ENCODE peak calls at places on chromosomes 13 and 19, in nine cellular contexts. Z is neural progenitor cell, C is A673, N is prostate gland, W is breast epithelium, H is upper lobe of right lung, F is pancreas, P is SK-N-SH, Q is heart right ventricle. M is an unnamed sample.

GRCh38 chr19:58311345-58311744 is 6.2 kb downstream of the ERVK3-1 start:
- DNase-seq in Z (no peak), C (no peak), N (no peak), W (no peak), H (no peak), F (no peak), P (no peak), Q (no peak), M (no peak)

GRCh38 chr13:80873589-80873988 is 532.7 kb upstream of the SPRY2 start:
- DNase-seq in Z (no peak), C (no peak), N (no peak), W (no peak), H (no peak), F (no peak), P (no peak), Q (no peak), M (no peak)

GRCh38 chr19:15672580-15673175 is at the start of gene CYP4F12:
- DNase-seq in Z (no peak), C (peak; percentile 50), N (peak; percentile 61), W (peak; percentile 46), H (peak; percentile 82), F (peak; percentile 27), P (no peak), Q (peak; percentile 92), M (peak; percentile 46)

GRCh38 chr19:1281895-1282287 is 3.8 kb upstream of the EFNA2 start:
- DNase-seq in Z (no peak), C (no peak), N (no peak), W (no peak), H (no peak), F (no peak), P (no peak), Q (no peak), M (no peak)

GRCh38 chr13:30679483-30680330 is 55.6 kb upstream of the ALOX5AP start:
- DNase-seq in Z (peak; percentile 60), C (peak; percentile 56), N (no peak), W (no peak), H (no peak), F (no peak), P (peak; percentile 68), Q (no peak), M (no peak)

GRCh38 chr13:74197686-74198085 is 63.5 kb upstream of the KLF12 start:
- DNase-seq in Z (no peak), C (no peak), N (no peak), W (no peak), H (no peak), F (no peak), P (no peak), Q (no peak), M (no peak)

GRCh38 chr19:4638330-4638729 is 986 bp upstream of the TNFAIP8L1 start:
- DNase-seq in Z (no peak), C (no peak), N (no peak), W (no peak), H (no peak), F (no peak), P (no peak), Q (peak; percentile 70), M (no peak)

GRCh38 chr13:34037636-34038325 is 219.8 kb downstream of the RFC3 start:
- DNase-seq in Z (peak; percentile 32), C (no peak), N (no peak), W (no peak), H (no peak), F (no peak), P (no peak), Q (no peak), M (peak; percentile 57)

GRCh38 chr13:79724348-79725103 is 243.6 kb downstream of the NDFIP2 start:
- DNase-seq in Z (no peak), C (no peak), N (no peak), W (no peak), H (no peak), F (peak; percentile 30), P (no peak), Q (no peak), M (peak; percentile 44)

GRCh38 chr13:30856004-30856790 is 49.9 kb upstream of the MEDAG start:
- DNase-seq in Z (no peak), C (no peak), N (no peak), W (no peak), H (no peak), F (no peak), P (no peak), Q (no peak), M (peak; percentile 85)

GRCh38 chr13:98706446-98707110 is 45.9 kb downstream of the SLC15A1 start:
- DNase-seq in Z (no peak), C (no peak), N (no peak), W (no peak), H (no peak), F (no peak), P (no peak), Q (no peak), M (no peak)

GRCh38 chr19:56252699-56253422 is 19.7 kb upstream of the EDDM13 start:
- DNase-seq in Z (peak; percentile 91), C (peak; percentile 90), N (peak; percentile 31), W (peak; percentile 35), H (peak; percentile 90), F (peak; percentile 65), P (peak; percentile 74), Q (peak; percentile 85), M (peak; percentile 59)

GRCh38 chr19:56258272-56258671 is 14.3 kb upstream of the EDDM13 start:
- DNase-seq in Z (no peak), C (no peak), N (no peak), W (no peak), H (no peak), F (no peak), P (no peak), Q (no peak), M (no peak)

GRCh38 chr19:56253737-56254136 is 18.8 kb upstream of the EDDM13 start:
- DNase-seq in Z (peak; percentile 56), C (peak; percentile 68), N (peak; percentile 19), W (no peak), H (no peak), F (no peak), P (peak; percentile 61), Q (no peak), M (peak; percentile 15)
- TF ChIP-seq CTCF in Z (peak; percentile 46), C (peak; percentile 52), N (peak; percentile 59), W (peak; percentile 29), H (peak; percentile 44), F (no peak), P (peak; percentile 66), Q (peak; percentile 34), M (peak; percentile 72)

DNA sequence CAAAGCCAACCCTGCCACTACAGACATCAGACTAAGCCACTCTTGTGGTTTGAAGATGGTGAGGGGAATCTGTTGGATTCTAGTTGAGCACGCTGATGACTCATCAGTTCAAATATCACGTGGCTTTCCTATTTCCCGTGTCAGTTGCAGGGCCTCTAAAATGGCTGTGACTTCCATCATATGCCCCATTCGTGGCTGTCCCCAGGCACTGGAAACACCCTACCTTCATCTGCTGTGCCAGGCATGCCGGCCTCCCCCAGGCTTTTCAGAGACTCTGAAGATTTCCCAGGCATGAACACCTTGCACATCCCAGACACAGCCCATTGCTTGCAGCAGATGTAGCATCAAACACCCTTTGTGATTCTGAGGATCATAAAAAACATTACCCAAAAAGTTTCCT is 659.9 kb downstream of the UQCRFS1 start:
- DNase-seq in Z (no peak), C (no peak), N (no peak), W (no peak), H (no peak), F (no peak), P (no peak), Q (no peak), M (no peak)
- H3K4me1 ChIP-seq in Z (no peaks in the 10 kb centered on the region), C (no peaks in the 10 kb centered on the region), N (no peaks in the 10 kb centered on the region), W (no peaks in the 10 kb centered on the region), H (no peaks in the 10 kb centered on the region), F (no peaks in the 10 kb centered on the region), P (no peaks in the 10 kb centered on the region), Q (no peaks in the 10 kb centered on the region), M (no peaks in the 10 kb centered on the region)

GRCh38 chr13:100306444-100306999 is 217.6 kb downstream of the PCCA start:
- DNase-seq in Z (no peak), C (peak; percentile 30), N (no peak), W (no peak), H (no peak), F (no peak), P (no peak), Q (no peak), M (no peak)

GRCh38 chr13:100306042-100306441 is 217.1 kb downstream of the PCCA start:
- DNase-seq in Z (no peak), C (peak; percentile 26), N (no peak), W (no peak), H (no peak), F (no peak), P (no peak), Q (no peak), M (no peak)

GRCh38 chr13:100305398-100305797 is 216.5 kb downstream of the PCCA start:
- DNase-seq in Z (no peak), C (no peak), N (no peak), W (no peak), H (no peak), F (no peak), P (no peak), Q (no peak), M (no peak)

GRCh38 chr13:100302391-100302790 is 213.5 kb downstream of the PCCA start:
- DNase-seq in Z (no peak), C (no peak), N (no peak), W (no peak), H (no peak), F (no peak), P (no peak), Q (no peak), M (no peak)

DNA sequence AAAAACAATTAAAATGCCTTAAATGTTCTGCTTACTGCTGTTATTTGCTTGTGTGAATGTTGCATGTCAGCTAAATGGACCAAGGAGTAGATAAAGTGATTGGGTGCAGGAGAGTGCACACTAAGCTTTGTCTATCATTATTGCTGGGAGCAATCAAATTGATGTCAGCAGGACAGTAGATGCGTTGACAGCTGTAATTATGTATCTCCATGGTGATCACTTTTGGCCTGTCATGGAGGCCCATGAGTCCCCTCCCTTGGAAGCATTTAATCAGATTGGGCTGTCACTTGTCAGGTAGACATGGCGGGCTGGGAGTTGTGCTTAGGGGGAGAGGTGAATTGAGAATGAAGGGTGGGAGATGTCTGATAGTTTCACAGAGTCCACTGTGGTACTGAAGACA is 215.3 kb downstream of the PCCA start:
- DNase-seq in Z (no peak), C (peak; percentile 66), N (no peak), W (no peak), H (no peak), F (no peak), P (no peak), Q (no peak), M (no peak)
- H3K27ac ChIP-seq in Z (no peak overlapping the region), C (peak overlapping the region; percentile 98), N (no peak overlapping the region), W (no peak overlapping the region), H (no peak overlapping the region), F (no peak overlapping the region), P (no peak overlapping the region), Q (no peak overlapping the region), M (no peak overlapping the region)

DNA sequence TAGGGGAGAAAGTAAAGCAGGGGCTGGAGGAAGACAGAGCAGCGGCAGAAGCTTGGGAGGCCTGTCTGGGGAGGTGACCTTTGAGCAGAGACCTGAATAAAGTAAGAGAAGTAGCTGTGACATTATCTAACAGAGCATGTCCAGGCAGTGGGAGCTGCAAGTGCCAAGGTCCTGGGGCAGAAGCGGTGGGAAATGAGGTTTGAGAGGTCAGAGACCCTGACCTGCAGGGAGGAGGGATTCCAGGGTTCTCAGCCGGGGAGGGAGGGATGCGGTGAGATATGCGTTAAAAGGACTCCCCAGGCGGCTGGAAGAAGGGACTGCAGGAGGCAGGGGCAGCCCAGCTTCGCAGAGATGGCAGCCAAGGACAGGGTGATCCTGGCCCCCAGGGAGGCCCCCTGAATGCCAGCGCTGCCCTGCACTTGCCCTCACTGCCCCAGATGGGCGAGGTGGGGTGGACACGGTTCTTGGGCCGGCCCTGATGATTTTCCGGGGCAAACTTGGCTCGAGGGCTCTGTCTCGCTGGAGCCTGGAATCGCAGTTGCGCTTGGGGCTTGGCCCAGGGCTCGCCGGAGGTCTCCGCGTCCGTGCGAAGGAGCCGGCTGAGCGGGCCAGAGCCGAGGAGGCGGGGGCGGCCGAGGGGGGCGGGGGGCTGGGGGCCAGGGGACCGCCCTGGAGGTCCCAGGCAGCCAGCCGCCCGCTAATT is 3.2 kb downstream of the CRLF1 start:
- DNase-seq in Z (peak; percentile 75), C (no peak), N (no peak), W (no peak), H (no peak), F (no peak), P (peak; percentile 78), Q (no peak), M (no peak)
- TF ChIP-seq CTCF in Z (peak; percentile 29), C (no peak), N (no peak), W (no peak), H (peak; percentile 30), F (no peak), P (peak; percentile 24), Q (no peak), M (peak; percentile 13)